ENCODE peak calls at places on chromosomes 13 and 19, in six cellular contexts. A is NCI-H187 treated with DMSO at 0.1 percent for 48 hours, U is NAMALWA, P is psoas muscle, Z is type B pancreatic cell, L is ELR. D is an unnamed sample.

GRCh38 chr19:48900477-48901452 is 653 bp downstream of the NUCB1 start:
- DNase-seq in A (no peak), U (peak), P (peak), Z (no peak), L (peak), D (peak)

GRCh38 chr13:24540236-24541126 is 27.9 kb upstream of the PARP4 start:
- DNase-seq in A (no peak), U (no peak), P (no peak), Z (no peak), L (peak), D (no peak)

GRCh38 chr19:52963229-52963760 is 614 bp upstream of the ZNF816 start:
- DNase-seq in A (no peak), U (no peak), P (no peak), Z (peak), L (peak), D (no peak)

GRCh38 chr19:35107541-35107939 is 8.1 kb upstream of the FXYD3 start:
- DNase-seq in A (no peak), U (no peak), P (no peak), Z (no peak), L (peak), D (no peak)

GRCh38 chr19:55342044-55342531 is 2.4 kb downstream of the KMT5C start:
- DNase-seq in A (no peak), U (no peak), P (no peak), Z (no peak), L (no peak), D (no peak)

GRCh38 chr19:49441210-49441959 is at the start of gene SLC17A7:
- DNase-seq in A (no peak), U (peak), P (peak), Z (no peak), L (peak), D (peak)

GRCh38 chr13:85313761-85314503 is 485.3 kb downstream of the SLITRK6 start:
- DNase-seq in A (no peak), U (no peak), P (no peak), Z (no peak), L (peak), D (no peak)

GRCh38 chr19:3576696-3577443 is 4.1 kb downstream of the HMG20B start:
- DNase-seq in A (no peak), U (no peak), P (peak), Z (no peak), L (no peak), D (peak)

GRCh38 chr19:3712663-3713531 is 4.7 kb downstream of the TJP3 start:
- DNase-seq in A (no peak), U (no peak), P (no peak), Z (no peak), L (no peak), D (no peak)

GRCh38 chr19:44582581-44583265 is 30.6 kb upstream of the IGSF23 start:
- DNase-seq in A (no peak), U (peak), P (no peak), Z (no peak), L (peak), D (peak)

GRCh38 chr13:34412817-34413365 is 529.2 kb upstream of the NBEA start:
- DNase-seq in A (no peak), U (no peak), P (no peak), Z (no peak), L (peak), D (no peak)

GRCh38 chr13:33728271-33729037 is 89.5 kb upstream of the RFC3 start:
- DNase-seq in A (no peak), U (peak), P (peak), Z (no peak), L (peak), D (peak)

GRCh38 chr13:76667551-76667950 is 218.7 kb downstream of the KCTD12 start:
- DNase-seq in A (no peak), U (peak), P (no peak), Z (no peak), L (peak), D (peak)

GRCh38 chr19:45670670-45671453 is 2.8 kb downstream of the GIPR start:
- DNase-seq in A (peak), U (peak), P (peak), Z (peak), L (peak), D (peak)

GRCh38 chr13:72643339-72643989 is 84.0 kb downstream of the MZT1 start:
- DNase-seq in A (no peak), U (peak), P (no peak), Z (no peak), L (peak), D (peak)

GRCh38 chr19:19214892-19215291 is 3.1 kb downstream of the NCAN start:
- DNase-seq in A (no peak), U (peak), P (no peak), Z (peak), L (peak), D (peak)

GRCh38 chr19:33796164-33797100 is at the start of gene KCTD15:
- DNase-seq in A (no peak), U (peak), P (peak), Z (no peak), L (peak), D (no peak)

GRCh38 chr13:99044764-99045163 is 66.9 kb upstream of the DOCK9 start:
- DNase-seq in A (no peak), U (no peak), P (no peak), Z (no peak), L (no peak), D (no peak)

GRCh38 chr19:55212447-55212846 is 3.1 kb upstream of the PTPRH start:
- DNase-seq in A (no peak), U (peak), P (no peak), Z (no peak), L (peak), D (peak)

GRCh38 chr13:109790951-109791605 is 4.7 kb upstream of the IRS2 start:
- DNase-seq in A (peak), U (peak), P (no peak), Z (no peak), L (peak), D (peak)

D was measured in Karpas-422.